ENCODE peak calls at places on chromosomes 11 and 22, in four cellular contexts. D is upper lobe of right lung, B is PC-9, T is Caco-2. J is an unnamed sample.

GRCh38 chr22:50311606-50312351 is 4.3 kb upstream of the PLXNB2 start:
- DNase-seq in T (no peak), B (no peak), D (peak; percentile 64), J (no peak)

GRCh38 chr11:95443386-95443785 is 212.4 kb upstream of the SESN3 start:
- DNase-seq in T (no peak), B (no peak), D (no peak), J (no peak)

GRCh38 chr22:32177221-32177765 is 18.2 kb upstream of the C22orf42 start:
- DNase-seq in B (no peak), D (no peak), T (no peak), J (no peak)

GRCh38 chr22:45842141-45842831 is 134.7 kb downstream of the WNT7B start:
- DNase-seq in T (no peak), D (no peak), B (no peak), J (no peak)

GRCh38 chr11:103055174-103055890 is 36.6 kb downstream of the DCUN1D5 start:
- DNase-seq in T (peak; percentile 44), B (no peak), D (no peak), J (no peak)

GRCh38 chr11:117688255-117688797 is 108.7 kb downstream of the DSCAML1 start:
- DNase-seq in T (no peak), D (no peak), B (no peak), J (no peak)

GRCh38 chr11:115504279-115505158 is at the start of gene CADM1:
- DNase-seq in D (peak; percentile 98), T (peak; percentile 100), B (no peak), J (peak; percentile 86)

GRCh38 chr11:75475767-75476650 is 43.0 kb upstream of the KLHL35 start:
- DNase-seq in D (no peak), T (no peak), B (peak; percentile 57), J (no peak)

GRCh38 chr11:100831929-100832480 is 144.9 kb downstream of the ARHGAP42 start:
- DNase-seq in B (no peak), T (no peak), D (no peak), J (no peak)

GRCh38 chr11:122981388-122982264 is at the start of gene BSX:
- DNase-seq in T (peak; percentile 82), D (peak; percentile 78), B (peak; percentile 49), J (peak; percentile 4)

GRCh38 chr11:10663365-10663764 is 30.2 kb downstream of the IRAG1 start:
- DNase-seq in T (no peak), D (no peak), B (no peak), J (no peak)

GRCh38 chr11:128354476-128354875 is 232.9 kb downstream of the ETS1 start:
- DNase-seq in T (no peak), D (no peak), B (no peak), J (no peak)

GRCh38 chr22:24091551-24092420 is 80.7 kb downstream of the CABIN1 start:
- DNase-seq in D (peak; percentile 42), B (no peak), T (no peak), J (no peak)

GRCh38 chr11:16925495-16926065 is 88.6 kb downstream of the PLEKHA7 start:
- DNase-seq in D (peak; percentile 73), B (peak; percentile 79), T (peak; percentile 91), J (no peak)

GRCh38 chr11:81000334-81001100 is 1559.7 kb upstream of the TENM4 start:
- DNase-seq in B (no peak), D (no peak), T (no peak), J (no peak)

GRCh38 chr11:102312656-102313055 is 4.6 kb upstream of the BIRC3 start:
- DNase-seq in D (no peak), B (no peak), T (no peak), J (peak; percentile 60)

GRCh38 chr11:32713496-32713895 is 81.0 kb downstream of the CCDC73 start:
- DNase-seq in B (peak; percentile 11), T (peak; percentile 17), D (no peak), J (no peak)

GRCh38 chr11:128804481-128804880 is 62.6 kb downstream of the KCNJ1 start:
- DNase-seq in D (no peak), B (no peak), T (no peak), J (no peak)

GRCh38 chr11:111589114-111589513 is 13.1 kb upstream of the SIK2 start:
- DNase-seq in D (no peak), B (no peak), T (no peak), J (no peak)

GRCh38 chr11:34566209-34566551 is 52.6 kb upstream of the ELF5 start:
- DNase-seq in D (no peak), B (no peak), T (no peak), J (no peak)

DNA sequence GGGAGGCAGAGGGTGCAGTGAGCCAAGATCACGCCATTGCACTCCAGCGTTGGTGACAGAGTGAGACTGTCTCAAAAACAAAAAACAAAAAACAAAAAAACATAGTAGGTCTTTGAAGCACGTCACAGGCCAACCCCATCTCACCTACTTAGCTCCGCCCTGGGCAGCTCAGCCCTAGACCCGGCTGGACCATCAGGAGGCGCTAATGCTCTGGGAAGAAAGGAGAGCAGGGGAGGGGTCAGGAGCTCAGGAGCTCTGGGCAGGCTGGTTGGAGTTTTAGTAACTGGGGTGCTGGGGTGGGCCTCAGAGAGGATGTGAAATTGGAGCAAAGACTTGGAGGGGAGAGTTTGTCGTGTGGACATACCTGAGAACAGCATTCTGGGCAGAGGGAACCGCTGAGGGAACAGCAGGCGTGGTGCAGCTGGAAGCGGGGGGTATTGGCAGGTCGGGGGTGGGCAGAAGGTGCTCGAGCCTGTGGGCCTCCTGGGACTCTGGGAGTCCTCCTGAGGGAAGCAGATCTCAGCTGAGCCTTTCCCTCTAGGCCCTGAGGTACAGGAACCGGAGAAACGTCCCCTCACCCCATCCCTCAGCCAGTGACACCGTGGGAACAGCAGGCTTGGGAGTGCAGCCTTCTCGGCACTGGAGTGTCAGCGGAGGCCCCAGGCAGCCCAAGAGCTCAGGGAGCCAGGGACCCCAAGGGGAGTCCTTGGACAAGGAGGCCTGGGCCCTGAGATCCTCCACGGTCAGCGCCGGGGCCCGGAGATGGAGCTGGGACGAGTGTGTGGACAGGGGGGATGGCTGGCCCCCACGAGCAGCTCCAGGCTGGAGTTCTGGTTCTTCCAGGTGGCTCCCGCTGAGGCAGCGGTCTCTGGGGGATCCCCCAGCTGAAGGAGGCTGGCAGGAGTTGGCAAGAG is 2.2 kb upstream of the RPS6KA4 start:
- DNase-seq in B (peak; percentile 67), T (peak; percentile 77), D (peak; percentile 74), J (no peak)
- TF ChIP-seq CTCF in B (peak; percentile 64), T (peak; percentile 48), D (peak; percentile 29), J (peak; percentile 77)

GRCh38 chr11:60854140-60854846 is 1.5 kb downstream of the PTGDR2 start:
- DNase-seq in T (no peak), B (no peak), D (no peak), J (no peak)
- TF ChIP-seq CTCF in T (no peak), B (no peak), D (no peak), J (no peak)

GRCh38 chr11:44923796-44924195 is 26.9 kb downstream of the TP53I11 start:
- DNase-seq in D (no peak), T (no peak), B (no peak), J (no peak)

GRCh38 chr11:44927174-44927661 is 23.5 kb downstream of the TP53I11 start:
- DNase-seq in D (peak; percentile 82), T (peak; percentile 75), B (peak; percentile 66), J (no peak)

GRCh38 chr11:44926036-44926435 is 24.6 kb downstream of the TP53I11 start:
- DNase-seq in B (no peak), T (no peak), D (no peak), J (no peak)

GRCh38 chr11:44920451-44920850 is 30.2 kb downstream of the TP53I11 start:
- DNase-seq in B (no peak), T (no peak), D (no peak), J (no peak)

DNA sequence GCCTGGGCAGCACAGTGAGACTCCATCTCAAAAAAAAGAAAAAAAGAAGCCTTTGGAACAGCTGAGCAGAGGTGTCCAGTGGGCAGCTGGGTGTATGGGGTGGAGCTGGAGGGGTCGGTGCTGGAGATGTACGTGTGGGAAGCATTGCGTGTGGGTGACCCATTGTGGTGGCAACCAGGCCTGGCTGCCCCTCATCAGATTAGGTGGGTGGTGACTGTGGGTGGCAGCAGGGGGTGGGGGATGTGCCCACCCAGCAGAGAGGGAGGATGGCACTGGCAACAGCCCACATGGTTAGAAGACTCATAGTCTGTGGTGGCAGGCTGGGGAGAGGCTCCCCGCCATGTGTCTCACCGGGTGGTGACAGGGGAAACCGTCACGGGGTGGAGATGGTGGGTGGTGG is 27.6 kb downstream of the TP53I11 start:
- DNase-seq in D (no peak), B (no peak), T (no peak), J (no peak)
- TF ChIP-seq CTCF in D (no peak), B (no peak), T (no peak), J (no peak)

DNA sequence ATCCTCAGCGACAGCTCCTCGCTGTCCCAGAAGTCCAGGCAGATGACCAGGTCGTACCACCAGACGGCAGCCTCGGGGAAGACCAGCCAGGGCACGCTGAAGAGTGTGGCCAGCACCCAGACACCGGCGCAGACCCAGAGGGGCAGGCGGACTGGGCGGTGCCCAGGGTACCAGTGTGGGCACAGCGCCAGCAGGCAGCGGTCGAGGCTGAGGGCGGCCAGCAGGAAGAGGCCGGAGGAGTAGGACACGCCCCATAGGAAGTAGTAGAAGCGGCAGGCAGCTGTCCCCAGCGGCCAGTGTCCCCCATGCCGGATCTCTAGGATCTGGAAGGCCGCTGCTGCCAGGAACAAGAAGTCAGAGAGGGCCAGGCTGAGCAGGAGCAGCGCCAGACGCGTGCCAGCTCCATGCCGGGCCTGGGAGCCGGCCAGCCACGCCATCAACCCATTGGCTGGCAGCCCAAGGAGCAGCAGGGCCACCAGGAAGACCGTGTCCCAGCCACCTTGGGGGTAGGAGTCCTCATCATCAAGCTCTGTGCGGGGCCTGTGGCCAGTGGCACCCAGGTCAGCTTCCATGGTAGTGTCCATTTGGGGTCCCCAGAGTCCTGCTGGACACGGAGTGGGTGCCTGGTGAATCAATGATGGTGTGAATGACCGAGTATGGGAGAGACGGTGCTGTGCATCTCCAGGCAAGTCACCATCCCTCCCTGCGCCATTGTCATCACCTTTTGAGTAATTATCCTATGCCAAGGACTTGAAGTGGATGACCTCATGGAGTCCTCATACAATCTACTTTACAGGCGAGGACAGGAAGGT is at the start of gene GPR152:
- DNase-seq in B (no peak), D (peak; percentile 75), T (no peak), J (no peak)
- TF ChIP-seq CTCF in B (no peak), D (peak; percentile 19), T (no peak), J (no peak)

GRCh38 chr22:30948930-30949342 is 19.6 kb downstream of the MORC2 start:
- DNase-seq in B (no peak), T (no peak), D (no peak), J (no peak)

GRCh38 chr22:30946354-30946753 is 22.2 kb downstream of the MORC2 start:
- DNase-seq in T (no peak), B (no peak), D (no peak), J (no peak)

GRCh38 chr22:30949934-30950660 is 18.5 kb downstream of the MORC2 start:
- DNase-seq in T (no peak), D (no peak), B (no peak), J (no peak)

GRCh38 chr22:30947163-30947820 is 21.3 kb downstream of the MORC2 start:
- DNase-seq in D (no peak), T (no peak), B (no peak), J (no peak)

GRCh38 chr22:30947821-30948454 is 20.6 kb downstream of the MORC2 start:
- DNase-seq in T (peak; percentile 20), D (no peak), B (no peak), J (no peak)
- TF ChIP-seq CTCF in T (peak; percentile 34), D (peak; percentile 62), B (peak; percentile 75), J (peak; percentile 52)

GRCh38 chr11:45771194-45771941 is 33.6 kb upstream of the SLC35C1 start:
- DNase-seq in D (peak; percentile 79), B (peak; percentile 60), T (peak; percentile 77), J (no peak)
- TF ChIP-seq CTCF in D (peak; percentile 96), B (peak; percentile 91), T (peak; percentile 84), J (peak; percentile 73)